ENCODE peak calls at places on chromosomes 11 and 22, in nine cellular contexts. One of them, this sample, is unnamed.

GRCh38 chr11:22666700-22667439 is 459 bp downstream of the GAS2 start:
- DNase-seq in brain microvascular endothelial cell: peak
- DNase-seq in GM10248: peak
- DNase-seq in spleen: peak
- DNase-seq in choroid plexus epithelial cell: peak
- DNase-seq in pancreas: peak
- DNase-seq in glutamatergic neuron: peak
- DNase-seq in psoas muscle: peak
- DNase-seq in lung: no peak
- DNase-seq in this sample: no peak

GRCh38 chr22:33427461-33427860 is 369.3 kb upstream of the SYN3 start:
- DNase-seq in lung: no peak
- DNase-seq in psoas muscle: no peak
- DNase-seq in glutamatergic neuron: no peak
- DNase-seq in brain microvascular endothelial cell: no peak
- DNase-seq in GM10248: no peak
- DNase-seq in choroid plexus epithelial cell: no peak
- DNase-seq in pancreas: no peak
- DNase-seq in spleen: no peak
- DNase-seq in this sample: no peak

GRCh38 chr11:102237096-102237735 is 80.1 kb upstream of the BIRC3 start:
- DNase-seq in psoas muscle: no peak
- DNase-seq in pancreas: no peak
- DNase-seq in spleen: no peak
- DNase-seq in glutamatergic neuron: no peak
- DNase-seq in brain microvascular endothelial cell: peak
- DNase-seq in GM10248: no peak
- DNase-seq in lung: no peak
- DNase-seq in choroid plexus epithelial cell: peak
- DNase-seq in this sample: no peak

GRCh38 chr11:106077609-106078517 is at the start of gene AASDHPPT:
- DNase-seq in glutamatergic neuron: no peak
- DNase-seq in psoas muscle: no peak
- DNase-seq in choroid plexus epithelial cell: peak
- DNase-seq in lung: no peak
- DNase-seq in pancreas: peak
- DNase-seq in brain microvascular endothelial cell: peak
- DNase-seq in GM10248: no peak
- DNase-seq in spleen: no peak
- DNase-seq in this sample: peak

GRCh38 chr11:126318642-126319373 is 14.9 kb downstream of the DCPS start:
- DNase-seq in glutamatergic neuron: no peak
- DNase-seq in spleen: no peak
- DNase-seq in pancreas: peak
- DNase-seq in psoas muscle: no peak
- DNase-seq in lung: peak
- DNase-seq in choroid plexus epithelial cell: peak
- DNase-seq in GM10248: peak
- DNase-seq in brain microvascular endothelial cell: peak
- DNase-seq in this sample: no peak

GRCh38 chr22:32618461-32619140 is 144.0 kb downstream of the FBXO7 start:
- DNase-seq in brain microvascular endothelial cell: no peak
- DNase-seq in pancreas: no peak
- DNase-seq in glutamatergic neuron: no peak
- DNase-seq in GM10248: no peak
- DNase-seq in choroid plexus epithelial cell: no peak
- DNase-seq in lung: no peak
- DNase-seq in spleen: peak
- DNase-seq in psoas muscle: peak
- DNase-seq in this sample: no peak

GRCh38 chr22:30968015-30968923 is at the start of gene MORC2:
- DNase-seq in psoas muscle: peak
- DNase-seq in glutamatergic neuron: peak
- DNase-seq in GM10248: no peak
- DNase-seq in lung: no peak
- DNase-seq in spleen: no peak
- DNase-seq in brain microvascular endothelial cell: no peak
- DNase-seq in pancreas: no peak
- DNase-seq in choroid plexus epithelial cell: peak
- DNase-seq in this sample: no peak

GRCh38 chr22:26559961-26560575 is 29.9 kb downstream of the TPST2 start:
- DNase-seq in choroid plexus epithelial cell: no peak
- DNase-seq in glutamatergic neuron: no peak
- DNase-seq in psoas muscle: no peak
- DNase-seq in lung: no peak
- DNase-seq in GM10248: no peak
- DNase-seq in spleen: no peak
- DNase-seq in pancreas: no peak
- DNase-seq in brain microvascular endothelial cell: no peak
- DNase-seq in this sample: no peak

GRCh38 chr11:66366844-66367477 is 4.6 kb downstream of the SLC29A2 start:
- DNase-seq in psoas muscle: no peak
- DNase-seq in pancreas: no peak
- DNase-seq in spleen: peak
- DNase-seq in brain microvascular endothelial cell: no peak
- DNase-seq in glutamatergic neuron: no peak
- DNase-seq in choroid plexus epithelial cell: no peak
- DNase-seq in GM10248: no peak
- DNase-seq in lung: no peak
- DNase-seq in this sample: no peak

GRCh38 chr11:73859671-73860070 is 17.0 kb downstream of the COA4 start:
- DNase-seq in brain microvascular endothelial cell: no peak
- DNase-seq in glutamatergic neuron: no peak
- DNase-seq in pancreas: no peak
- DNase-seq in psoas muscle: no peak
- DNase-seq in GM10248: no peak
- DNase-seq in spleen: no peak
- DNase-seq in lung: no peak
- DNase-seq in choroid plexus epithelial cell: no peak
- DNase-seq in this sample: no peak

GRCh38 chr22:46381142-46381541 is 45.6 kb downstream of the TRMU start:
- DNase-seq in brain microvascular endothelial cell: no peak
- DNase-seq in spleen: no peak
- DNase-seq in GM10248: no peak
- DNase-seq in glutamatergic neuron: no peak
- DNase-seq in choroid plexus epithelial cell: no peak
- DNase-seq in pancreas: no peak
- DNase-seq in psoas muscle: no peak
- DNase-seq in lung: no peak
- DNase-seq in this sample: no peak

GRCh38 chr11:120248551-120249278 is 8.8 kb downstream of the POU2F3 start:
- DNase-seq in psoas muscle: no peak
- DNase-seq in lung: no peak
- DNase-seq in spleen: peak
- DNase-seq in glutamatergic neuron: no peak
- DNase-seq in choroid plexus epithelial cell: peak
- DNase-seq in brain microvascular endothelial cell: no peak
- DNase-seq in GM10248: no peak
- DNase-seq in pancreas: no peak
- DNase-seq in this sample: no peak

DNA sequence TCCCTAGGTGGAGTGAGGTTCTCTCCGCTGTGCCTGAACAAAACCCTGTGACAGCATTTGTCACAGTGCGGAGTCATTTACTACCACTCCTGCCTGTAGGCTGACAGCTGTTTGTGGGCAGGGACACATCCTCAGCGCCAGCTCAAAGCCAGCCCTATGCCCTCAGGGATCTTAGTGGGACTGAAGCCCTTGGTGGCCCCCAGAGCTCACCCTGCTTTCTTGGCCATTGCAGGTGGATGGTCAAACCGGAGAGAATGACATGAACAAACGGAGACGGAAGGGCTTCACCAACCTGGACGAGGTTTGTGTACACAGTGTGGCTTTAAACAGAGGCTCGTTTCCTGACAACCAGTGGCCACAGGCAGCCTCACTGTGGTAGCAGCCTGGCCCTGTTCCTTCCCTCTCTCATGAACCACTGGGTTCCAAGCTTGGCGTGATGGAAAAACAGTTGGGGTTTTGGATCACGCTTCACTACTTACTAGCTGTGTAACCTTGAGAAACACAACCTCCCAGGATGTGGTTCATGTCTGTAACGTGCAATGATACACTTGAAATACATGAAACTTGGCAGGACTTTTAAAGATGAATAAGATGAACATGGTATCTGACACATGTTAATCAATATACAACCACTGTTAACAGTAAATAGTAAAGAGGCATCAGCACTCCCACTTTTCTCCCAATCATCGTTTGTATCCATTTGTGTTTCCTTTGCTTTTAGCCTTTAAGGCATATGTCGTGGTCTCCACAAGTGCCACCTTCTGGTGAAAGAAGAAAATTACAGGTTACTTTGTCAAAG is 125.8 kb downstream of the MICAL2 start:
- DNase-seq in lung: no peak
- DNase-seq in psoas muscle: no peak
- DNase-seq in choroid plexus epithelial cell: peak
- DNase-seq in brain microvascular endothelial cell: peak
- DNase-seq in spleen: no peak
- DNase-seq in GM10248: peak
- DNase-seq in glutamatergic neuron: no peak
- DNase-seq in pancreas: no peak
- DNase-seq in this sample: no peak
- TF ChIP-seq CTCF in lung: peak
- TF ChIP-seq CTCF in psoas muscle: peak
- TF ChIP-seq CTCF in choroid plexus epithelial cell: peak
- TF ChIP-seq CTCF in brain microvascular endothelial cell: peak
- TF ChIP-seq CTCF in spleen: peak
- TF ChIP-seq CTCF in GM10248: peak
- TF ChIP-seq CTCF in glutamatergic neuron: peak
- TF ChIP-seq CTCF in pancreas: peak
- TF ChIP-seq CTCF in this sample: peak

DNA sequence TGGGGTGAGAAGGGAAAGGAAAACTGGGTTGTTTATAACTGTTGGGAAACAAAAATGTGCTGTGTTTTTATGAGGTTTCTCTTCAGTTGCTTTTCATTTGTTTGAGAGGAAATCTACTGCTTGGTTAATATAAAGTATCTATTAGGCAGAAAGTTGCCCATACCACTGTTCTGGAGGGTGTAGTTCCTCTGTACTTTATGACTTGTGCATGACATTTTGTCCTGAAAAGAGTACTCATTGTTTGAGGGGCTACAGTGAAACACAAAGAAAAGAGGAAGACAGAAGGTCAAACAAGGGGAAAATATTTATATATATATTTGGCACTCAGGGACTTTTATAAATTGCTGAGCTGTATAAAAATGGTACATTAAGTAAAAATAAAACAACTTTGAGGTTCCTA is 9.8 kb upstream of the MS4A4E start:
- DNase-seq in glutamatergic neuron: no peak
- DNase-seq in pancreas: no peak
- DNase-seq in brain microvascular endothelial cell: no peak
- DNase-seq in lung: no peak
- DNase-seq in GM10248: no peak
- DNase-seq in choroid plexus epithelial cell: no peak
- DNase-seq in spleen: no peak
- DNase-seq in psoas muscle: no peak
- DNase-seq in this sample: no peak
- TF ChIP-seq CTCF in glutamatergic neuron: no peak
- TF ChIP-seq CTCF in pancreas: no peak
- TF ChIP-seq CTCF in brain microvascular endothelial cell: no peak
- TF ChIP-seq CTCF in lung: no peak
- TF ChIP-seq CTCF in GM10248: no peak
- TF ChIP-seq CTCF in choroid plexus epithelial cell: no peak
- TF ChIP-seq CTCF in spleen: no peak
- TF ChIP-seq CTCF in psoas muscle: no peak
- TF ChIP-seq CTCF in this sample: no peak

GRCh38 chr11:32864555-32864954 is 28.1 kb upstream of the QSER1 start:
- DNase-seq in brain microvascular endothelial cell: no peak
- DNase-seq in pancreas: no peak
- DNase-seq in choroid plexus epithelial cell: no peak
- DNase-seq in psoas muscle: no peak
- DNase-seq in lung: no peak
- DNase-seq in GM10248: no peak
- DNase-seq in glutamatergic neuron: no peak
- DNase-seq in spleen: no peak
- DNase-seq in this sample: no peak
- TF ChIP-seq CTCF in brain microvascular endothelial cell: no peak
- TF ChIP-seq CTCF in pancreas: no peak
- TF ChIP-seq CTCF in choroid plexus epithelial cell: no peak
- TF ChIP-seq CTCF in psoas muscle: no peak
- TF ChIP-seq CTCF in lung: no peak
- TF ChIP-seq CTCF in GM10248: no peak
- TF ChIP-seq CTCF in glutamatergic neuron: no peak
- TF ChIP-seq CTCF in spleen: no peak
- TF ChIP-seq CTCF in this sample: no peak

DNA sequence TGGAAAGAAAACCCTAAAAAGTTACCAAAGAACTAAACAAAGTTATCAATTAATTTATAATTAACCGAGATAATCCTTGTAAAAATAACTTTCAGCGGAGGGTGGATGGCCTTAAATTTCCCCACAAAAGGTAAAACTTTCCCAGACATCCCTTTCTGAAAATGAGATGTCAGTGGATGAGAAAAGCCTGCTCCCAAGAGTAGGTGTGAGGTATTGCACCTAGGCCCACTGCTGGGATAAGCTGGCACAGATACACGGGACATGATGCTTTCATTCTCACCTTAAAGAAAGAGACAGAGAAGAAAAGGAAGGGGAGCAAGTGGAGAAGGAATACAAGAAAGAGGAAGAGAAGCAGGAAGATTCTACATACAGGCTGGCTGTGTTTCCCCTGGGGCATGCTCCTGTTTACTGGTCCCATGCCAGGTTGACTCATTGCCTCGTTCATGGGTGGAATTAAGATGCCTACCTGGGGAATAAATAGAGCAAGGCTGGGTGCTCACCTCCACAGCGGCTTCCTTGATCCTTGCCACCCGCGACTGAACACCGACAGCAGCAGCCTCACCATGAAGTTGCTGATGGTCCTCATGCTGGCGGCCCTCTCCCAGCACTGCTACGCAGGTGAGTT is at the start of gene SCGB2A2:
- DNase-seq in lung: no peak
- DNase-seq in pancreas: no peak
- DNase-seq in psoas muscle: no peak
- DNase-seq in glutamatergic neuron: no peak
- DNase-seq in brain microvascular endothelial cell: no peak
- DNase-seq in GM10248: no peak
- DNase-seq in spleen: no peak
- DNase-seq in choroid plexus epithelial cell: peak
- DNase-seq in this sample: no peak
- TF ChIP-seq CTCF in lung: no peak
- TF ChIP-seq CTCF in pancreas: peak
- TF ChIP-seq CTCF in psoas muscle: peak
- TF ChIP-seq CTCF in glutamatergic neuron: no peak
- TF ChIP-seq CTCF in brain microvascular endothelial cell: peak
- TF ChIP-seq CTCF in GM10248: no peak
- TF ChIP-seq CTCF in spleen: no peak
- TF ChIP-seq CTCF in choroid plexus epithelial cell: peak
- TF ChIP-seq CTCF in this sample: no peak

This sample was measured in D721Med.